ENCODE peak calls at places on chromosomes 6 and 20, in six cellular contexts. R, U, Y, O, P and C are unnamed samples.

GRCh38 chr6:34142599-34142998 is 3.3 kb downstream of the GRM4 start:
- DNase-seq in U (no peak), R (no peak), O (peak; percentile 97), P (no peak), Y (no peak), C (no peak)

GRCh38 chr6:158751842-158752424 is 67.2 kb downstream of the EZR start:
- DNase-seq in O (no peak), R (no peak), P (no peak), Y (no peak), U (no peak), C (no peak)

GRCh38 chr6:158686791-158687381 is 37.0 kb downstream of the SYTL3 start:
- DNase-seq in R (no peak), U (no peak), Y (no peak), P (no peak), O (no peak), C (no peak)

GRCh38 chr20:37363221-37364012 is 17.5 kb downstream of the SRC start:
- DNase-seq in U (no peak), Y (no peak), R (no peak), O (no peak), P (no peak), C (no peak)

GRCh38 chr20:10611357-10611756 is 62.4 kb downstream of the JAG1 start:
- DNase-seq in U (peak; percentile 48), Y (peak; percentile 59), P (peak; percentile 58), R (no peak), O (peak; percentile 63), C (no peak)

GRCh38 chr6:119002069-119002468 is 67.1 kb upstream of the MCM9 start:
- DNase-seq in R (no peak), P (no peak), U (no peak), O (no peak), Y (no peak), C (no peak)

GRCh38 chr6:149845549-149845948 is 18.6 kb downstream of the LRP11 start:
- DNase-seq in R (no peak), U (no peak), P (no peak), Y (no peak), O (no peak), C (no peak)

GRCh38 chr6:2264932-2265331 is 19.5 kb upstream of the GMDS start:
- DNase-seq in R (no peak), Y (no peak), O (no peak), U (no peak), P (no peak), C (no peak)

GRCh38 chr20:52235129-52235528 is 43.5 kb upstream of the ZFP64 start:
- DNase-seq in O (no peak), Y (no peak), P (no peak), U (no peak), R (no peak), C (no peak)

GRCh38 chr6:38161331-38161730 is 341.8 kb downstream of the ZFAND3 start:
- DNase-seq in Y (no peak), U (no peak), P (no peak), O (peak; percentile 11), R (no peak), C (no peak)

GRCh38 chr20:45138451-45139300 is 14.4 kb upstream of the WFDC12 start:
- DNase-seq in R (peak; percentile 62), U (peak; percentile 36), Y (no peak), P (peak; percentile 33), O (peak; percentile 75), C (no peak)

GRCh38 chr6:51753635-51754034 is 333.8 kb downstream of the PKHD1 start:
- DNase-seq in P (peak; percentile 18), Y (no peak), U (peak; percentile 22), O (peak; percentile 78), R (no peak), C (no peak)

GRCh38 chr20:6708010-6708409 is 59.5 kb upstream of the BMP2 start:
- DNase-seq in O (no peak), U (peak; percentile 50), P (peak; percentile 43), R (no peak), Y (no peak), C (no peak)

GRCh38 chr6:28597217-28597835 is 71.6 kb downstream of the GPX5 start:
- DNase-seq in U (no peak), O (no peak), P (no peak), R (peak; percentile 59), Y (peak; percentile 23), C (peak; percentile 96)

GRCh38 chr6:141470810-141471209 is 661.9 kb upstream of the GJE1 start:
- DNase-seq in O (no peak), U (no peak), Y (no peak), P (no peak), R (no peak), C (no peak)

GRCh38 chr20:16293590-16293989 is 279.7 kb downstream of the KIF16B start:
- DNase-seq in U (no peak), O (no peak), P (no peak), R (peak; percentile 68), Y (no peak), C (peak; percentile 41)

GRCh38 chr20:56554869-56555268 is 21.8 kb downstream of the FAM209B start:
- DNase-seq in Y (peak; percentile 56), R (peak; percentile 99), O (peak; percentile 29), U (no peak), P (peak; percentile 63), C (peak; percentile 61)

GRCh38 chr20:63859166-63859699 is 2.1 kb upstream of the ABHD16B start:
- DNase-seq in R (no peak), U (no peak), P (no peak), Y (no peak), O (no peak), C (no peak)

GRCh38 chr20:63855363-63856110 is 5.8 kb upstream of the ABHD16B start:
- DNase-seq in O (peak; percentile 35), U (peak; percentile 32), Y (no peak), R (no peak), P (peak; percentile 35), C (no peak)

GRCh38 chr20:63858393-63859165 is 2.7 kb upstream of the ABHD16B start:
- DNase-seq in P (peak; percentile 78), O (peak; percentile 47), Y (no peak), U (peak; percentile 73), R (no peak), C (no peak)

GRCh38 chr20:63856111-63856511 is 5.2 kb upstream of the ABHD16B start:
- DNase-seq in R (no peak), O (no peak), U (no peak), P (no peak), Y (no peak), C (no peak)

DNA sequence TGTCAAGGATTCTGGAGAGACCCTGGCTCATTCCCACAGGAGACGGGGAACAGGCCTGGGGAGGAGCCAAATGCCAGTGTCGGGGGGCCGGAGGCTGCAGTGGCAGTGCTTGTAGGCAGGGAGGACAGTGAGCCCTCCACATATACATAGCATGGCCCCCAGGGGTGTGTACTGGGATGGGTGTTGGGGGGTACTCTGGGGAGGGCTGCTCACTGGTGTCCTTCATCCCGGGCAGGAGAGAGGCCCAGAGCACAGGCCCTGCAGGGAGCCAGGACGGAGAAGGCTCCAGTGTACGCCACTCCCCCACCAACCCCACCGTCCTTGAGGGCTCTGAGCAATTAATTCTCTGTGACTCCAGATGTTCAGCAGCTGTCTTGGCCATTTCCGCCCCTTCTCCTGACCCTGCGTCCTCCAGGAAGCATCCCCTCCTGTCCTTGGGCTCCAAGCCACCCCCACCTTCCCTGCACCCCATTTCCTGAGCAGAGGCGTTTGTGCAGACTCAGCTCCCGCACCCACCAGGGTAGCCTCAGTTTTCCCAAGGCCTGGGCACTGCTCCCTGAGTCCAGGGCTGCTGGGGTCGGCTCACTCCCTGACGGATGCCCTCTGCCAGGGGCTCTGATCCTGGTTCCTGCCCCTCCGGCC is 3.4 kb upstream of the ABHD16B start:
- DNase-seq in P (peak; percentile 66), Y (no peak), O (no peak), R (no peak), U (peak; percentile 53), C (no peak)
- TF ChIP-seq CTCF in P (no peak), Y (no peak), O (no peak), R (no peak), U (no peak), C (no peak)

DNA sequence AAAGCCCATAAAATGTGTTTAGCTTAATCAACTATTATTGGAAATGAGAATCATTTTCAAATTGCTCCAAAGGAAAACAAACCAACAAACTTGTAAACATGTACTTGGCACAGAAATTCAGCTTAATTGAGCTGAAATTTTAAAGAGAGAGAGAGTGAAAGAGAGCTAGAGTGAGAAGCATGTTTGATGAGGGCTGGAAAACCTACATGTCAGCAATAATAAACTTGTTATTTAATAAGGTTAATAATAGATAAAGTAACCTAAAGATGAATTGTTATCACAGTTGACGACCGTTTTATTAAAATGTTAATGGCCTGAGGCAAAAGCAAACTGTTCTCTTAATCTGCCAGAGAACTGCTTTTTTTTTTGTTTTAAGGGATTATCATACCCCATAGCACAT is 496.1 kb downstream of the RNF144B start:
- DNase-seq in O (no peak), P (no peak), U (no peak), R (no peak), Y (no peak), C (no peak)
- H3K9me3 ChIP-seq in O (no peaks in the 10 kb centered on the region), P (no peaks in the 10 kb centered on the region), U (no peaks in the 10 kb centered on the region), R (no peaks in the 10 kb centered on the region), Y (no peaks in the 10 kb centered on the region), C (peaks cover 4% of the 10 kb centered on the region)

GRCh38 chr6:75257661-75258060 is 14.1 kb upstream of the COX7A2 start:
- DNase-seq in R (no peak), O (no peak), U (no peak), P (no peak), Y (no peak), C (no peak)

GRCh38 chr6:75262716-75263463 is 19.3 kb upstream of the COX7A2 start:
- DNase-seq in P (no peak), O (no peak), R (no peak), U (no peak), Y (no peak), C (no peak)

GRCh38 chr6:75266716-75267291 is 17.8 kb downstream of the TMEM30A start:
- DNase-seq in U (no peak), Y (no peak), R (peak; percentile 39), P (no peak), O (no peak), C (no peak)

DNA sequence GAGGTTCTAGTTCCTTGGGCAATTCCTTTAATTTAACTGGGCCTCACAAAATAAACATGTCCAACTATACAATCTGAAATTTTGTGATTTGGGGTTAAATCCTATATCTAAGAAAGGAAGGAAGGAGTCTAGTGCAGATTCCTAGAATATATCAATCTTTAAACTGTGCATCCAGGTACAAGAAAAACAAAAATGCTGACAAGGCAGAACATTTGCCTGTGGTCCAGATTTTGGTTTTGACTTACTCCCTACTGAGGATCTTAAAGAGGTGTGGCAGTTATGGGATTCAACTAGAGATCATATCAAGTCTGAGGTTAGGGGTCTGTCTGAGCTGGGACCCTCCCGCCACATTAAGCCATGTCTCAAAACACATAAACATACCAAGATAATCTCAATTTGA is 17.7 kb upstream of the COX7A2 start:
- DNase-seq in R (no peak), U (no peak), O (no peak), Y (no peak), P (no peak), C (no peak)
- H3K36me3 ChIP-seq in R (peaks cover 20% of the 10 kb centered on the region), U (peaks cover 38% of the 10 kb centered on the region), O (peaks cover 47% of the 10 kb centered on the region), Y (no peaks in the 10 kb centered on the region), P (peaks cover 45% of the 10 kb centered on the region), C (peaks cover 8% of the 10 kb centered on the region)

DNA sequence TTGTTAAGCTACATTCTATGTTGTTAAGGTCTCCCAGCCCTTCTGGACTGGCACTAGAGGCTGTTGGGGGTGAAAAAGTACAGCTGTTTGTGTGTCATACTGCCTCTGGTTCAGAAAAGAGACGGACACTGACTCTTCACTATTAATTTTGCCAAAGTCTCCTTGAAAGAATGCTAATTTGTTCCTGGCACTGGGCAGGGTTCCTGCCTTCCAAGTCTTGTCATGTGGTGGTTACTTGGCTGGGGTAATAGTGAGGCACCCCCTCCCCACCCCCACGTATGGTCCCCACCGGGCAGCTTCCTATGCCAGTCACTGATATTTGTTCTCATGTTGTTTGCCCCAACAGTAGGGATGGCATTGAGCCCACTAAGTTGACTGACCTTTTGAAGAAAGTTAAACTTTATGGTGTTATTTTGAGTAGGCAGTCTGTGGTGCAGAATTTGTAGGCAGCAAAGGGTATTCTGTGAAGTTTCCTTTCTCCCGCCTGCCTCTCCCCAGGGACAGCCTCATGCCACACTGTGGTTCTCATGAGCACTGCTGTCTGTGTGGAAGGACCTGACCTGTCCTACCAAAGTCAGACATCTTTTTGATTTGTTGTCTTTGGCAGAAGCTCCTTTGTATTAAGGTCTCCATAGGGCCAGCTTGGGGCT is 8.7 kb downstream of the CDS2 start:
- DNase-seq in R (no peak), P (no peak), U (no peak), O (no peak), Y (no peak), C (no peak)
- TF ChIP-seq CTCF in R (no peak), P (no peak), U (no peak), O (no peak), Y (no peak), C (no peak)